ENCODE peak calls at places on chromosome 1, in four cellular contexts. One of them, this sample, is unnamed.

GRCh38 chr1:160522622-160523345 is at the start of gene SLAMF6:
- DNase-seq in right cardiac atrium: no peak
- DNase-seq in esophagus muscularis mucosa: no peak
- DNase-seq in colonic mucosa: peak
- DNase-seq in this sample: no peak

GRCh38 chr1:240701412-240701811 is 89.5 kb upstream of the GREM2 start:
- DNase-seq in right cardiac atrium: no peak
- DNase-seq in esophagus muscularis mucosa: no peak
- DNase-seq in colonic mucosa: no peak
- DNase-seq in this sample: no peak

GRCh38 chr1:8094481-8095241 is 68.6 kb upstream of the ERRFI1 start:
- DNase-seq in esophagus muscularis mucosa: no peak
- DNase-seq in right cardiac atrium: no peak
- DNase-seq in colonic mucosa: peak
- DNase-seq in this sample: no peak

GRCh38 chr1:86247553-86248279 is 91.1 kb upstream of the COL24A1 start:
- DNase-seq in colonic mucosa: no peak
- DNase-seq in esophagus muscularis mucosa: no peak
- DNase-seq in right cardiac atrium: no peak
- DNase-seq in this sample: peak

GRCh38 chr1:46134660-46135331 is 2.4 kb upstream of the PIK3R3 start:
- DNase-seq in esophagus muscularis mucosa: no peak
- DNase-seq in right cardiac atrium: no peak
- DNase-seq in colonic mucosa: no peak
- DNase-seq in this sample: peak

GRCh38 chr1:7441442-7441841 is 329.7 kb upstream of the VAMP3 start:
- DNase-seq in right cardiac atrium: no peak
- DNase-seq in esophagus muscularis mucosa: no peak
- DNase-seq in colonic mucosa: no peak
- DNase-seq in this sample: no peak

GRCh38 chr1:203153989-203154821 is 21.4 kb downstream of the MYBPH start:
- DNase-seq in colonic mucosa: no peak
- DNase-seq in right cardiac atrium: no peak
- DNase-seq in esophagus muscularis mucosa: no peak
- DNase-seq in this sample: no peak

GRCh38 chr1:109923131-109923945 is 12.7 kb downstream of the CSF1 start:
- DNase-seq in esophagus muscularis mucosa: no peak
- DNase-seq in right cardiac atrium: no peak
- DNase-seq in colonic mucosa: peak
- DNase-seq in this sample: no peak

GRCh38 chr1:62725255-62725654 is 37.1 kb upstream of the DOCK7 start:
- DNase-seq in right cardiac atrium: peak
- DNase-seq in esophagus muscularis mucosa: no peak
- DNase-seq in colonic mucosa: no peak
- DNase-seq in this sample: no peak

GRCh38 chr1:8018492-8019228 is 7.4 kb downstream of the ERRFI1 start:
- DNase-seq in colonic mucosa: no peak
- DNase-seq in right cardiac atrium: no peak
- DNase-seq in esophagus muscularis mucosa: no peak
- DNase-seq in this sample: no peak

GRCh38 chr1:101310484-101310883 is 73.7 kb downstream of the S1PR1 start:
- DNase-seq in esophagus muscularis mucosa: no peak
- DNase-seq in colonic mucosa: no peak
- DNase-seq in right cardiac atrium: no peak
- DNase-seq in this sample: no peak

DNA sequence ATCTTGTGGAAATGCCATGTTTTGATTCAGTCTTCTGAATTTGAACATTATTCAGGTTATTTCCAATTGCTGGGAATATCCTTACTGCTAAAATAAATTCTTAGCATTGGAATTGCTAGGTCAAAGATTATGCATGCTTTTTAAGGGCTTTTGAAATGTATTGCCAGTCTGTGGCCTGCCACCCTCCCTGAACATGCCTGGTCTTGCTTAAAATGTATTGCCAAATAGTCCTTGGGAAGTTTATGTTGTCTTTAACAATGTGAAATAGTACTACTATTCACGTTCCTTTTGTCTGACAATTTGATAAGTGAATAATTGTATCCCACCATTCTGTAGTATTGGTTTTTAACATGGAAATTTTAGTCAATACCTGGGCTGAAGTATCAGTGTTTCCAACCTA is 13.6 kb downstream of the TARDBP start:
- DNase-seq in esophagus muscularis mucosa: no peak
- DNase-seq in right cardiac atrium: no peak
- DNase-seq in colonic mucosa: no peak
- DNase-seq in this sample: no peak
- H3K27ac ChIP-seq in esophagus muscularis mucosa: no peak
- H3K27ac ChIP-seq in right cardiac atrium: no peak
- H3K27ac ChIP-seq in colonic mucosa: no peak
- H3K27ac ChIP-seq in this sample: no peak

DNA sequence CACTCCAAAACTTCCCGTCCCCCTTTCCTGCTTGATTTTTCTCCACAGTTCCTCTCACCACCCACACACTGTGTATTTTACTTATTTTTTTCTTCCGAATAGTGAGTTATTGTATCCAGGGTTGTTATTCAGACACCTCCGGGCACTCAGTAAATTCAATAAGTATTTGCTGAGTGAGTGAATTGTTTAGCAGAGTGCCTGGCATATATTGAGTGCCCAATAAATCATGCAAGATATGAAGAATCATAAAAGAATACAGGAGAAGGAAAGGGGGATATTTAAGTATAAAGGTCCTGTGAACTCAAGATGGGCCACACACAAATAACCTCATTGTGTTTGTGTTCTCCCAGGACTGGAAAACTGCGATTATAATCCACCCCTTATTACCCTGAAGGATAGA is 139.9 kb downstream of the GALNT2 start:
- DNase-seq in right cardiac atrium: no peak
- DNase-seq in colonic mucosa: peak
- DNase-seq in esophagus muscularis mucosa: no peak
- DNase-seq in this sample: no peak
- H3K27ac ChIP-seq in right cardiac atrium: no peak
- H3K27ac ChIP-seq in colonic mucosa: peak
- H3K27ac ChIP-seq in esophagus muscularis mucosa: no peak
- H3K27ac ChIP-seq in this sample: peak

DNA sequence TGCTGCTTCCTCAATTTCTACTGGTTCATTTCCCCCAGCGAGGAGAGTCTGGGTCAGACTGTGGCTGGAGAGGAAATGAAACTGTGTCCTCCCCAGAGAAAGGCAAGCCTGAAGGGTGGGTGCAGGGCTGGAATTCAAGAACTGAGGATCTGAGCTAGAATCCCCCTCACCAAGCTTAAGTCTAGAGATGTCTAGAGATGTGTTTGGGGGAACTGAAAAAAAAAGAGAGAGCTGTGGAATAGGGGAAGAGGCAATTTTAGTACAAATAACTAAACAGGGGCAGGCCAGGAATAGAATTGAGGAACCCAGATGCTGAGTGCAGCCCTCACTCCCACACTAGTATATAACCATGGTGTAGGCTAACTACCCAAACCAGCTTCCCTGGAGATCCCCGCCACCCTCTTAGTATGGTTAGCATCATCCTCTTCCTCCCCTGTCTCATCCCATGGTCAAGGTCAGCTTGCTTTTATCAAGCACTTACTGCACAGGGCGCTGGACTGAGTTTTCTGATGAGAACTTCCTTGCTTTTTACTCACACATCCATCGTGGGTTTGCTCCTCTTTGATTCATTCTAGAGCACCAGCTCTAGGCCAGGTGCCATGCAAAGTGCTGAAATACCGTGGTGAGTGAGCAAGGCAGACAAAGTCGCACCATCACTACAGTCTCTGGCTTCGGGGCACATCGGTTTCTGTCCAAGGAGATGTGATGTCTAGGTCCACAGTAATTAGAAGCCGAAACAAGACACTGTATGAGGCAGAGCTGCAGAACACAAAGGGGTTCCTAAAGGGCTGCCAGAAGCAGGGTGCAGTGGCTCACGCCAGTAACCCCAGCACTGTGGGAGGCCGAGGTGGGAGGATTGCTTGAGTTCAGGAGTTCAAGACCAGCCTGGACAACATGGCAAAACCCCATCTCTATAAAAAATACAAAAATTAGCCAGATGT is 112.9 kb upstream of the IPO9 start:
- DNase-seq in right cardiac atrium: no peak
- DNase-seq in colonic mucosa: no peak
- DNase-seq in esophagus muscularis mucosa: no peak
- DNase-seq in this sample: no peak
- H3K27ac ChIP-seq in right cardiac atrium: peak
- H3K27ac ChIP-seq in colonic mucosa: peak
- H3K27ac ChIP-seq in esophagus muscularis mucosa: peak
- H3K27ac ChIP-seq in this sample: peak

GRCh38 chr1:96980448-96980847 is 258.9 kb downstream of the PTBP2 start:
- DNase-seq in right cardiac atrium: no peak
- DNase-seq in esophagus muscularis mucosa: no peak
- DNase-seq in colonic mucosa: no peak
- DNase-seq in this sample: no peak
- H3K27ac ChIP-seq in right cardiac atrium: no peak
- H3K27ac ChIP-seq in esophagus muscularis mucosa: no peak
- H3K27ac ChIP-seq in colonic mucosa: no peak
- H3K27ac ChIP-seq in this sample: no peak

DNA sequence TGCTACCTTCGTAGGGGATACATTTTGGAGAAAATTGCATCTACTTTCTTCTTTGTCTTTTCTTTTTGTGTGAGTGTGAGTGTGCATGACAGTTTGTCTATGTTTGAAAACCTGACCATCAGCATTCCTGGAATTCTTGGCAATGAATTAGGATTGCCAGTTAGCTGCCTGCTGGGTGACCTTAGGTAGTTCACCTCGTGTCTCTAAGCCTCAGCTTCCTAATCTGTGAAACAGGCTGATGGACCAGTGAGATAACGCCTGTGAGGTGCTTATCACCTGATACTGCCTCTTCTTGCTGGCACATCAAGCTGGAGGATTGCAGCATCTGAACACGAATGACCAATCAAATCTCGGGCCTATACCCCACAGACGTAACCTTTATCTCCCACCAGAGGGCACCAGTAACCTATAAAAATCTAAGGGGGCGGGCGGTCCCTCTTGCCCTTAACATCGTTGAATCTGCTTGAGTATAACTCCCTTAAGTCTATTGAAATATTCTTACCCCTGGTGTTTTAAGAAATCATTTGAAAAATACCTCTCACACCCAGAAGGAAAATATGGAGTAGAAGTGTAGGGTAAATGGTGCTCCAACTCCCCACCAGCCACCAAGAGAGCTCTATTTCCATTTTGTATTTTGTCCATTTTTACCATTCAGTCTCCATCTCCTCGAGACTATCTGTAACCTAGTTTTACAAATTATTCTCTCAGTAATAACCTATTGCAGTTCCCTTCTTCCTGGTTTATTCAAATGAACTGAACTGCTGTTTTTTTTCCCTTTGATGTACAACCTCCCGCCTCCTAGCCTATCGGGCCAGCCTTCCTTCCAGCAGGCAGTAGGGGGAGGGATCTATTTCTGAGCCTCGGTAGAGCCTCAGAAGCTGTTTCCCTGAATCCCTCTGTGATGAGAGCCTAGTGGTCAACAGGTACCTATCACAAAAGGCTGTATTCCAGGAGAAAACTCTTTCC is 49.7 kb downstream of the MDM4 start:
- DNase-seq in colonic mucosa: peak
- DNase-seq in esophagus muscularis mucosa: no peak
- DNase-seq in right cardiac atrium: no peak
- DNase-seq in this sample: peak
- H3K27ac ChIP-seq in colonic mucosa: no peak
- H3K27ac ChIP-seq in esophagus muscularis mucosa: no peak
- H3K27ac ChIP-seq in right cardiac atrium: no peak
- H3K27ac ChIP-seq in this sample: no peak

DNA sequence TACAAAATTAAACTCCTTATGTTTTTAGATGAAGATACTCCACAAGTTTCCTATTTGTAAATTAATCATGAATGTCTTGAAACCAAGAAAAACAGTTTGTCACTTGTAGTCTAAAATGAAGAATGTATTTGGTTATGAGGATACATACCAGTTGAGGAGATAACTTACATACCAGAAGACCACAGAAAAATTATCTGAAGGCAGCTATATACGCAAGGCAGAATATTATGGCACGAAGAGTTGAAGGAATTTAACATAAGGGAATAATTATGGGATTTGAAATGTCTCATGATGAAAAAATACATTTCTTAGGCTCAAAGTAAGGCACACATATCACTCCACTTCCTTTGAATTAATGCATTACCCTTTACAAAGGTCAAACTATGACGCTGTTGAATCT is 73.3 kb downstream of the IFI44 start:
- DNase-seq in esophagus muscularis mucosa: no peak
- DNase-seq in right cardiac atrium: no peak
- DNase-seq in colonic mucosa: no peak
- DNase-seq in this sample: no peak
- H3K27ac ChIP-seq in esophagus muscularis mucosa: no peak
- H3K27ac ChIP-seq in right cardiac atrium: no peak
- H3K27ac ChIP-seq in colonic mucosa: no peak
- H3K27ac ChIP-seq in this sample: no peak

GRCh38 chr1:77533660-77534295 is 148.7 kb downstream of the ZZZ3 start:
- DNase-seq in colonic mucosa: peak
- DNase-seq in esophagus muscularis mucosa: no peak
- DNase-seq in right cardiac atrium: no peak
- DNase-seq in this sample: no peak
- H3K27ac ChIP-seq in colonic mucosa: no peak
- H3K27ac ChIP-seq in esophagus muscularis mucosa: no peak
- H3K27ac ChIP-seq in right cardiac atrium: no peak
- H3K27ac ChIP-seq in this sample: no peak

This sample was measured in gastrocnemius medialis.